ENCODE peak calls at places on chromosomes 16 and 17, in nine cellular contexts. F is Caki2; O is M059J; K is stimulated activated CD8-positive, alpha-beta memory T cell treated with anti-CD3 and anti-CD28 coated beads, Interleukin-12 subunit alpha, Interleukin-12 subunit beta, amount 100 ng/mL, for 4 hours; E is breast epithelium; I is activated effector memory CD4-positive, alpha-beta T cell treated with Interleukin-2 at 50 U/mL for 16 hours; Q is osteocyte; D is NCI-H82; T is heart left ventricle. V is an unnamed sample.

GRCh38 chr16:27080870-27081269 is 14.1 kb downstream of the C16orf82 start:
- DNase-seq in T (no peak), I (no peak), K (no peak), E (no peak), D (peak; percentile 18), Q (no peak), O (peak; percentile 18), F (no peak), V (no peak)

GRCh38 chr17:50036455-50037320 is 19.2 kb upstream of the ITGA3 start:
- DNase-seq in D (no peak), O (no peak), K (no peak), E (no peak), F (no peak), Q (no peak), T (no peak), I (no peak), V (no peak)

GRCh38 chr17:65071861-65072260 is 15.3 kb upstream of the GNA13 start:
- DNase-seq in K (no peak), Q (no peak), D (no peak), E (no peak), F (peak; percentile 79), T (no peak), I (no peak), O (peak; percentile 83), V (peak; percentile 75)

GRCh38 chr17:371583-371982 is 19.0 kb upstream of the RPH3AL start:
- DNase-seq in F (no peak), I (no peak), Q (no peak), D (peak; percentile 57), T (no peak), K (no peak), O (no peak), E (no peak), V (no peak)

GRCh38 chr17:48993305-48993704 is 3.9 kb upstream of the IGF2BP1 start:
- DNase-seq in F (no peak), K (no peak), O (no peak), T (no peak), E (no peak), I (no peak), Q (no peak), D (no peak), V (no peak)

GRCh38 chr17:38867179-38867994 is 2.5 kb upstream of the LASP1 start:
- DNase-seq in Q (no peak), I (no peak), K (no peak), T (peak; percentile 54), F (peak; percentile 76), D (peak; percentile 81), O (peak; percentile 65), E (no peak), V (peak; percentile 54)

GRCh38 chr17:57445051-57445450 is 188.7 kb downstream of the MSI2 start:
- DNase-seq in K (no peak), D (no peak), O (no peak), T (no peak), E (peak; percentile 52), Q (no peak), F (no peak), I (no peak), V (no peak)

GRCh38 chr17:80906364-80907259 is 85.0 kb upstream of the CHMP6 start:
- DNase-seq in F (no peak), I (no peak), K (no peak), D (no peak), T (no peak), O (no peak), E (no peak), Q (no peak), V (no peak)

GRCh38 chr17:57284583-57284982 is 28.3 kb downstream of the MSI2 start:
- DNase-seq in I (no peak), K (no peak), O (no peak), F (no peak), T (no peak), D (no peak), E (no peak), Q (no peak), V (no peak)

GRCh38 chr16:75070055-75070841 is 46.3 kb downstream of the LDHD start:
- DNase-seq in E (no peak), D (no peak), Q (no peak), K (no peak), T (peak; percentile 37), I (no peak), O (no peak), F (no peak), V (no peak)

GRCh38 chr17:48335858-48336500 is 94.0 kb downstream of the SKAP1 start:
- DNase-seq in E (no peak), O (peak; percentile 69), F (peak; percentile 76), T (no peak), K (no peak), I (no peak), Q (no peak), D (peak; percentile 58), V (peak; percentile 53)

GRCh38 chr17:62657664-62658063 is 30.2 kb downstream of the MRC2 start:
- DNase-seq in Q (no peak), I (no peak), E (no peak), K (no peak), D (no peak), T (no peak), O (no peak), F (no peak), V (no peak)

GRCh38 chr17:82350182-82351030 is 8.6 kb upstream of the TEX19 start:
- DNase-seq in I (no peak), E (no peak), K (peak; percentile 11), Q (no peak), D (peak; percentile 50), O (peak; percentile 69), T (no peak), F (no peak), V (no peak)

GRCh38 chr17:65594585-65594940 is 33.1 kb upstream of the AXIN2 start:
- DNase-seq in I (no peak), F (no peak), Q (no peak), K (no peak), O (no peak), T (no peak), D (no peak), E (no peak), V (no peak)

GRCh38 chr17:61538480-61538879 is 52.5 kb downstream of the NACA2 start:
- DNase-seq in D (peak; percentile 37), Q (no peak), E (no peak), K (no peak), F (no peak), T (no peak), O (no peak), I (no peak), V (no peak)

GRCh38 chr16:56424791-56425438 is 430 bp downstream of the AMFR start:
- DNase-seq in O (no peak), D (peak; percentile 51), I (no peak), F (peak; percentile 34), K (peak; percentile 34), T (peak; percentile 47), E (no peak), Q (peak; percentile 87), V (no peak)

GRCh38 chr16:79286646-79287423 is 313.7 kb downstream of the MAF start:
- DNase-seq in O (no peak), E (no peak), K (no peak), Q (no peak), T (peak; percentile 40), I (peak; percentile 15), F (no peak), D (no peak), V (no peak)

GRCh38 chr16:73043828-73044493 is 4.0 kb downstream of the ZFHX3 start:
- DNase-seq in D (peak; percentile 17), K (no peak), E (no peak), T (no peak), F (no peak), O (no peak), I (no peak), Q (no peak), V (no peak)

GRCh38 chr17:77957215-77957868 is 1.2 kb upstream of the TNRC6C start:
- DNase-seq in K (no peak), Q (peak; percentile 38), T (no peak), O (peak; percentile 11), F (peak; percentile 25), D (peak; percentile 43), I (no peak), E (no peak), V (peak; percentile 19)

GRCh38 chr16:85209526-85210121 is 97.4 kb upstream of the CIBAR2 start:
- DNase-seq in I (no peak), O (no peak), T (peak; percentile 64), D (no peak), K (no peak), F (no peak), Q (no peak), E (no peak), V (no peak)

GRCh38 chr16:82832861-82833260 is 206.1 kb downstream of the CDH13 start:
- DNase-seq in K (no peak), I (no peak), F (no peak), O (peak; percentile 44), D (peak; percentile 10), T (no peak), Q (no peak), E (no peak), V (peak; percentile 17)

GRCh38 chr17:27674335-27674734 is 43.3 kb downstream of the LGALS9 start:
- DNase-seq in K (no peak), I (no peak), F (no peak), T (no peak), E (no peak), Q (no peak), D (no peak), O (no peak), V (no peak)

GRCh38 chr17:79631640-79632431 is 21.0 kb upstream of the RBFOX3 start:
- DNase-seq in T (peak; percentile 4), F (no peak), E (no peak), I (no peak), Q (peak; percentile 76), K (no peak), D (no peak), O (no peak), V (no peak)

GRCh38 chr16:20763461-20764232 is at the start of gene ACSM3:
- DNase-seq in Q (no peak), O (peak; percentile 70), K (peak; percentile 24), F (peak; percentile 99), T (peak; percentile 37), I (peak; percentile 51), E (peak; percentile 68), D (peak; percentile 71), V (peak; percentile 81)

GRCh38 chr16:21274172-21274726 is 3.8 kb downstream of the CRYM start:
- DNase-seq in K (no peak), Q (peak; percentile 4), F (no peak), O (no peak), I (no peak), T (no peak), D (no peak), E (no peak), V (no peak)

GRCh38 chr17:46832945-46833839 is 14.7 kb upstream of the WNT3 start:
- DNase-seq in D (no peak), T (no peak), F (peak; percentile 15), E (no peak), O (peak; percentile 45), Q (no peak), K (no peak), I (no peak), V (no peak)

GRCh38 chr17:40699359-40699758 is 4.2 kb downstream of the KRT24 start:
- DNase-seq in F (no peak), K (no peak), E (no peak), I (no peak), T (no peak), D (no peak), Q (no peak), O (no peak), V (no peak)

GRCh38 chr17:30513346-30513745 is 36.1 kb downstream of the GOSR1 start:
- DNase-seq in I (no peak), E (no peak), K (no peak), D (no peak), T (no peak), Q (no peak), F (no peak), O (no peak), V (no peak)

GRCh38 chr17:70158180-70158579 is 11.2 kb upstream of the KCNJ2 start:
- DNase-seq in I (no peak), K (no peak), F (no peak), T (no peak), O (no peak), D (no peak), Q (no peak), E (no peak), V (no peak)

GRCh38 chr16:10571354-10571753 is 9.0 kb downstream of the EMP2 start:
- DNase-seq in T (no peak), K (no peak), O (peak; percentile 36), F (no peak), I (no peak), Q (no peak), E (no peak), D (no peak), V (no peak)

V was measured in mammary epithelial cell.